ENCODE peak calls at places on chromosome 15, in four cellular contexts. O, I, H and C are unnamed samples.

GRCh38 chr15:33132722-33133345 is 61.7 kb downstream of the FMN1 start:
- DNase-seq in H (peak), I (peak), O (peak), C (no peak)

GRCh38 chr15:92800013-92800412 is 100.1 kb upstream of the CHD2 start:
- DNase-seq in O (no peak), I (no peak), H (no peak), C (peak)

GRCh38 chr15:25798207-25798931 is 64.8 kb downstream of the ATP10A start:
- DNase-seq in I (no peak), H (no peak), O (no peak), C (no peak)

GRCh38 chr15:57720861-57721260 is 14.3 kb downstream of the POLR2M start:
- DNase-seq in H (no peak), O (no peak), I (no peak), C (no peak)

GRCh38 chr15:86231864-86232801 is 152.5 kb downstream of the AGBL1 start:
- DNase-seq in O (peak), H (no peak), I (peak), C (no peak)

GRCh38 chr15:65512807-65513416 is 4.6 kb downstream of the DPP8 start:
- DNase-seq in I (no peak), O (no peak), H (no peak), C (no peak)

GRCh38 chr15:52566889-52567288 is 1.9 kb downstream of the ARPP19 start:
- DNase-seq in I (no peak), O (no peak), H (no peak), C (no peak)

GRCh38 chr15:80906159-80906775 is 83.4 kb downstream of the MESD start:
- DNase-seq in I (peak), O (peak), H (peak), C (no peak)

GRCh38 chr15:31390777-31391486 is 64.3 kb downstream of the KLF13 start:
- DNase-seq in O (no peak), I (no peak), H (no peak), C (no peak)

DNA sequence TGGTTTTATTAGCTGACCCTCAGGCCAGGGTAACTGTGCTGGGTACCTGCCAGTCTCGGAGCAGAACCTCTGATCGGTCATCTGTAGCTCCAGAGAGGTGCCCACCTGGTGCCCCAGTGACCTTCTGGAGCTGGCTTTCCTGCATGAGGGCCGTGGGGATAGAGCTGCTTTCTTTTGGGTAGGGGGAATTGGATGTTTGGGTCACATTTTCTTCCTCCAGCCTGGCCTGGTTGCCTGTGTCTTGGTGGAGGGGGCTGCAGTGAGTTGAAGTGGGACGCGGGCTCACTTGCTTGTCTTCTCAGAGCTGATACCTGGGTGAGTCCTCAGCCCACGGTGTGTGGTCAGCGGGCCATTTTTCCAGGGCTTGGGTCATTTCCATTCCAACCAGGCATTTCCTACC is 2.6 kb downstream of the ZNF710 start:
- DNase-seq in I (peak), O (no peak), H (no peak), C (no peak)
- H3K4me3 ChIP-seq in I (peak), O (no peak), H (no peak), C (no peak)

DNA sequence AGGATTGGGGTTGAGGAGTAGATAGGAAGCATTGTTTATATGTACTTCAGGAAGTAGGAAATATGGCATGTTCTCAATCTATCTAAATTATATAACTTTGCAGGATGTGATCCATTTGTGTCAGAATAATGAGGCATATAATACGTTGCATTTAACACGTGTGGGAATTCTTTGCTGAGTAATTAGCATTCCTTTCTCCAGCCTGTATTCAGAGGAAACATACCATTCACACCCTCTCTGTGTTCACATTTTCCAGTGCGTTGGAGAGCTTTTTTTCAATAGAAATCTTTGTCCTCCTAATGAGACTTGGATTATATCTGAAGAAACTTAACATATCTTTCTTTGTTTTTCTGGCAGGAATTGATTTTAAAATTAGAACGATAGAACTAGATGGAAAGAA is 33.0 kb upstream of the APH1B start:
- DNase-seq in I (no peak), H (no peak), O (no peak), C (no peak)
- H3K4me3 ChIP-seq in I (no peak), H (no peak), O (no peak), C (no peak)

GRCh38 chr15:34223904-34224596 is 766 bp upstream of the EMC4 start:
- DNase-seq in H (no peak), I (no peak), O (peak), C (no peak)
- H3K4me3 ChIP-seq in H (peak), I (peak), O (peak), C (peak)

DNA sequence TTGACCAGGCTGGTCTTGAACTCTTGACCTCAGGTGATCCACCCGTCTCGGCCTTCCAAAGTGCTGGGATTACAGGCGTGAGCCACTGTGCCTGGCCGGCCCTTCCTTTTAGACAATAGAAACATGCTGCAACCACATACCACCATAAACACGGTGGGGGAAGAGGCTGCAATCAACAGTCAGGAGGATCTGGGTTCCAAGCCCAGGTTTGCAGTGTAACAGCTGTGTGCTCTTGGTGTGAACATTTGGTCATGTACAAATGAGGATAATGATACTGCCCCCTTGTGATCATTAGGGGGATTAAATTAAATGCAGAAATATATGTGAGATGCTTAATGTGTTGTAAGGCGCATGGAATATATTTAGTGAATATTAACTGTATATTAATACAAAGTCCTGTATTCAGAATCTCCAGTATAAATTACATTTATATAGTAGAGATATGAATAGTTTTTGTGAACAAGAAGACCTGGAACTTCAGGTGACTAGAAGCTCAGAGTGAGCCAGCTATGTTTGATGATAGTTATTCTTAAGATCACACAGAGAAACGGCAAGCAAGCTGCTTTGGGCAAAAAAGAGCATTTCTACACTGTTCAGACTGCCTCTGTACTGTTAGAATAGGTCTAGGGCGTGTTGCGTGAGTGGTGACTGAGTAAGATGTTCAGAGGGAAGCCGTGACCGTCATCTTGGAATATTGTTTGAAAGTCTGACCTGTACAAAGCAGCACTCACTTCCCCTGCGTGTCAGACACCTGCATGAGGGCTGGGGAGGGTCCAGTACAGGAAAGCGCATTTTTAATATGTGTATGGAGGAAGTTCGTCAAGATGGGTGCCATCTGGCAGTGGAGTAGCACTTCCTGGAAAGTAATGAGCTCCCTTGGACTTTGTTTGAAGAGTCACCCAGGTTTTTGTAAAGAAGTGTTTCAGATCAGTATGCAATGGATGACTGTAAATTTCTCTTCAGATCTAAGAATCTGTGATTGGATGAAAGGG is 125.8 kb downstream of the PGPEP1L start:
- DNase-seq in I (no peak), O (peak), H (no peak), C (no peak)
- H3K4me3 ChIP-seq in I (no peak), O (no peak), H (no peak), C (no peak)

DNA sequence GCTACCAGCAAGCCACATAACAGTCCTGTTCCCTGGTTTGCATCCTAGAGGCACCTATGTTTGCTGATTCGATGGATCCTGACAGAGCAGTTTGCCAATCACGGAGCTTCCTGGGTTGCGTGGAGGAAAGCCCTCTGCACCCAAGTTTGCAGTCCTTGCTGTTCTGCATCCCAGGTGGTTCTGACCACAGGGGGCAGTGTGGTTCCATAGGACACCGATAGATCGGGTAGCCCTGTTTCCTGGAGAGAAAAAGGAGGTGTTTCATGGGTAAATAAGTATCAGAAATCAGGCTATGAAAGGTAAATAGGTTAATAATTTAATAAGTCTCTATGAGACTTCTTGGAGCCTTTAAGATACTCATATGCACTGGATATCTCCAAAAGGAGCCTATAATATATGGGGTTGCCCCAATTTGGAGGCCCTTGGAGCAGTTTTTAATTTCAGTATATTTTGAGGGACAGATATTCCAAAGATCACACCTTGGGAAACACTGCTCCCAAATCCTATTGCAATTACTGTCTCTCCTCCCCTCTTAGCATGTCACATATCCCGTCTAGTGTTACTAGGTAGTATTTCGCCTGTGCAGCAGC is 194.6 kb upstream of the TPM1 start:
- DNase-seq in I (peak), H (peak), O (peak), C (no peak)
- H3K4me3 ChIP-seq in I (no peak), H (no peak), O (no peak), C (no peak)

GRCh38 chr15:68113751-68114150 is 59.6 kb downstream of the PIAS1 start:
- DNase-seq in I (no peak), H (no peak), O (no peak), C (no peak)
- H3K4me3 ChIP-seq in I (peak), H (peak), O (peak), C (peak)